ENCODE peak calls at places on chromosomes 11 and 22, in five cellular contexts. One of them, this sample, is unnamed.
A peak's percentile ranks its signal among the peaks of the same experiment; 100 is the strongest.

GRCh38 chr11:120660024-120660565 is 148.5 kb downstream of the GRIK4 start:
- DNase-seq in AG20443: peak; percentile 61
- DNase-seq in amniotic stem cell: no peak
- DNase-seq in right cardiac atrium: peak; percentile 54
- DNase-seq in HuH-7: peak; percentile 67
- DNase-seq in this sample: peak; percentile 67

GRCh38 chr22:19398680-19399079 is 32.9 kb downstream of the HIRA start:
- DNase-seq in AG20443: no peak
- DNase-seq in amniotic stem cell: no peak
- DNase-seq in right cardiac atrium: no peak
- DNase-seq in HuH-7: no peak
- DNase-seq in this sample: no peak

GRCh38 chr11:14643697-14644395 is at the start of gene PDE3B:
- DNase-seq in AG20443: peak; percentile 74
- DNase-seq in amniotic stem cell: no peak
- DNase-seq in right cardiac atrium: peak; percentile 92
- DNase-seq in HuH-7: peak; percentile 89
- DNase-seq in this sample: peak; percentile 93

GRCh38 chr11:96200243-96200642 is 142.8 kb downstream of the MAML2 start:
- DNase-seq in AG20443: peak; percentile 64
- DNase-seq in amniotic stem cell: peak; percentile 41
- DNase-seq in right cardiac atrium: no peak
- DNase-seq in HuH-7: no peak
- DNase-seq in this sample: no peak

GRCh38 chr11:102810943-102811528 is 13.1 kb upstream of the MMP1 start:
- DNase-seq in AG20443: peak; percentile 57
- DNase-seq in amniotic stem cell: no peak
- DNase-seq in right cardiac atrium: no peak
- DNase-seq in HuH-7: no peak
- DNase-seq in this sample: no peak

GRCh38 chr22:30547188-30547587 is 647 bp upstream of the SEC14L6 start:
- DNase-seq in AG20443: no peak
- DNase-seq in amniotic stem cell: no peak
- DNase-seq in right cardiac atrium: no peak
- DNase-seq in HuH-7: no peak
- DNase-seq in this sample: no peak

GRCh38 chr11:122717264-122717867 is 61.8 kb downstream of the UBASH3B start:
- DNase-seq in AG20443: no peak
- DNase-seq in amniotic stem cell: no peak
- DNase-seq in right cardiac atrium: no peak
- DNase-seq in HuH-7: no peak
- DNase-seq in this sample: no peak

GRCh38 chr11:74948546-74948897 is 369 bp downstream of the XRRA1 start:
- DNase-seq in AG20443: peak; percentile 41
- DNase-seq in amniotic stem cell: no peak
- DNase-seq in right cardiac atrium: no peak
- DNase-seq in HuH-7: peak; percentile 36
- DNase-seq in this sample: peak; percentile 42

GRCh38 chr11:46238967-46239800 is 38.3 kb upstream of the CREB3L1 start:
- DNase-seq in AG20443: peak; percentile 91
- DNase-seq in amniotic stem cell: peak; percentile 78
- DNase-seq in right cardiac atrium: peak; percentile 95
- DNase-seq in HuH-7: peak; percentile 96
- DNase-seq in this sample: peak; percentile 79

GRCh38 chr11:72781313-72782080 is 12.3 kb downstream of the STARD10 start:
- DNase-seq in AG20443: peak; percentile 80
- DNase-seq in amniotic stem cell: no peak
- DNase-seq in right cardiac atrium: peak; percentile 75
- DNase-seq in HuH-7: peak; percentile 78
- DNase-seq in this sample: peak; percentile 59

GRCh38 chr22:49163960-49164690 is 663.5 kb downstream of the BRD1 start:
- DNase-seq in AG20443: no peak
- DNase-seq in amniotic stem cell: no peak
- DNase-seq in right cardiac atrium: no peak
- DNase-seq in HuH-7: no peak
- DNase-seq in this sample: no peak

GRCh38 chr22:49948573-49948957 is 12.0 kb upstream of the PIM3 start:
- DNase-seq in AG20443: no peak
- DNase-seq in amniotic stem cell: no peak
- DNase-seq in right cardiac atrium: no peak
- DNase-seq in HuH-7: no peak
- DNase-seq in this sample: no peak

GRCh38 chr11:46296520-46297448 is 19.3 kb downstream of the CREB3L1 start:
- DNase-seq in AG20443: peak; percentile 72
- DNase-seq in amniotic stem cell: peak; percentile 74
- DNase-seq in right cardiac atrium: peak; percentile 84
- DNase-seq in HuH-7: peak; percentile 59
- DNase-seq in this sample: peak; percentile 94

This sample was measured in K562.